ENCODE peak calls at places on chromosomes 3 and 15, in six cellular contexts. One of them, this sample, is unnamed.

GRCh38 chr3:16124636-16125035 is 49.8 kb upstream of the GALNT15 start:
- DNase-seq in lower lobe of right lung: no peak
- DNase-seq in fibroblast of lung: peak
- DNase-seq in A673: no peak
- DNase-seq in upper lobe of right lung: no peak
- DNase-seq in sigmoid colon: no peak
- DNase-seq in this sample: peak

GRCh38 chr3:34106879-34107278 is 308.4 kb downstream of the PDCD6IP start:
- DNase-seq in lower lobe of right lung: no peak
- DNase-seq in fibroblast of lung: no peak
- DNase-seq in A673: peak
- DNase-seq in upper lobe of right lung: no peak
- DNase-seq in sigmoid colon: no peak
- DNase-seq in this sample: no peak

GRCh38 chr15:83285979-83286553 is 1.6 kb upstream of the BNC1 start:
- DNase-seq in lower lobe of right lung: no peak
- DNase-seq in fibroblast of lung: peak
- DNase-seq in A673: no peak
- DNase-seq in upper lobe of right lung: no peak
- DNase-seq in sigmoid colon: no peak
- DNase-seq in this sample: peak

GRCh38 chr3:72238341-72238740 is 453.4 kb upstream of the PROK2 start:
- DNase-seq in lower lobe of right lung: no peak
- DNase-seq in fibroblast of lung: no peak
- DNase-seq in A673: no peak
- DNase-seq in upper lobe of right lung: no peak
- DNase-seq in sigmoid colon: no peak
- DNase-seq in this sample: peak

GRCh38 chr15:45200001-45200798 is 12.4 kb upstream of the SHF start:
- DNase-seq in lower lobe of right lung: peak
- DNase-seq in fibroblast of lung: peak
- DNase-seq in A673: peak
- DNase-seq in upper lobe of right lung: peak
- DNase-seq in sigmoid colon: peak
- DNase-seq in this sample: peak

GRCh38 chr3:96719921-96720320 is 94.5 kb upstream of the EPHA6 start:
- DNase-seq in lower lobe of right lung: no peak
- DNase-seq in fibroblast of lung: no peak
- DNase-seq in A673: no peak
- DNase-seq in upper lobe of right lung: no peak
- DNase-seq in sigmoid colon: no peak
- DNase-seq in this sample: no peak

GRCh38 chr15:92970656-92971055 is 70.5 kb downstream of the CHD2 start:
- DNase-seq in lower lobe of right lung: no peak
- DNase-seq in fibroblast of lung: peak
- DNase-seq in A673: no peak
- DNase-seq in upper lobe of right lung: no peak
- DNase-seq in sigmoid colon: no peak
- DNase-seq in this sample: no peak

GRCh38 chr15:52789601-52790165 is 453 bp downstream of the ONECUT1 start:
- DNase-seq in lower lobe of right lung: peak
- DNase-seq in fibroblast of lung: peak
- DNase-seq in A673: no peak
- DNase-seq in upper lobe of right lung: no peak
- DNase-seq in sigmoid colon: no peak
- DNase-seq in this sample: no peak

GRCh38 chr15:26443321-26443720 is 329.5 kb downstream of the GABRB3 start:
- DNase-seq in lower lobe of right lung: no peak
- DNase-seq in fibroblast of lung: no peak
- DNase-seq in A673: no peak
- DNase-seq in upper lobe of right lung: no peak
- DNase-seq in sigmoid colon: no peak
- DNase-seq in this sample: no peak

GRCh38 chr3:100900671-100901070 is 92.5 kb downstream of the ABI3BP start:
- DNase-seq in lower lobe of right lung: no peak
- DNase-seq in fibroblast of lung: peak
- DNase-seq in A673: peak
- DNase-seq in upper lobe of right lung: no peak
- DNase-seq in sigmoid colon: no peak
- DNase-seq in this sample: peak

GRCh38 chr3:121855555-121855954 is 20.5 kb downstream of the EAF2 start:
- DNase-seq in lower lobe of right lung: no peak
- DNase-seq in fibroblast of lung: no peak
- DNase-seq in A673: peak
- DNase-seq in upper lobe of right lung: no peak
- DNase-seq in sigmoid colon: no peak
- DNase-seq in this sample: no peak
- TF ChIP-seq CTCF in lower lobe of right lung: peak
- TF ChIP-seq CTCF in fibroblast of lung: peak
- TF ChIP-seq CTCF in A673: peak
- TF ChIP-seq CTCF in upper lobe of right lung: peak
- TF ChIP-seq CTCF in sigmoid colon: no peak
- TF ChIP-seq CTCF in this sample: peak

GRCh38 chr3:52176188-52176752 is 21.7 kb upstream of the ALAS1 start:
- DNase-seq in lower lobe of right lung: no peak
- DNase-seq in fibroblast of lung: no peak
- DNase-seq in A673: no peak
- DNase-seq in upper lobe of right lung: peak
- DNase-seq in sigmoid colon: peak
- DNase-seq in this sample: no peak
- H3K4me3 ChIP-seq in lower lobe of right lung: no peak
- H3K4me3 ChIP-seq in fibroblast of lung: no peak
- H3K4me3 ChIP-seq in A673: no peak
- H3K4me3 ChIP-seq in upper lobe of right lung: no peak
- H3K4me3 ChIP-seq in sigmoid colon: no peak
- H3K4me3 ChIP-seq in this sample: no peak

GRCh38 chr3:11662392-11662990 is 18.8 kb upstream of the VGLL4 start:
- DNase-seq in lower lobe of right lung: no peak
- DNase-seq in fibroblast of lung: peak
- DNase-seq in A673: peak
- DNase-seq in upper lobe of right lung: no peak
- DNase-seq in sigmoid colon: no peak
- DNase-seq in this sample: no peak
- TF ChIP-seq CTCF in lower lobe of right lung: no peak
- TF ChIP-seq CTCF in fibroblast of lung: peak
- TF ChIP-seq CTCF in A673: peak
- TF ChIP-seq CTCF in upper lobe of right lung: peak
- TF ChIP-seq CTCF in sigmoid colon: no peak
- TF ChIP-seq CTCF in this sample: peak

DNA sequence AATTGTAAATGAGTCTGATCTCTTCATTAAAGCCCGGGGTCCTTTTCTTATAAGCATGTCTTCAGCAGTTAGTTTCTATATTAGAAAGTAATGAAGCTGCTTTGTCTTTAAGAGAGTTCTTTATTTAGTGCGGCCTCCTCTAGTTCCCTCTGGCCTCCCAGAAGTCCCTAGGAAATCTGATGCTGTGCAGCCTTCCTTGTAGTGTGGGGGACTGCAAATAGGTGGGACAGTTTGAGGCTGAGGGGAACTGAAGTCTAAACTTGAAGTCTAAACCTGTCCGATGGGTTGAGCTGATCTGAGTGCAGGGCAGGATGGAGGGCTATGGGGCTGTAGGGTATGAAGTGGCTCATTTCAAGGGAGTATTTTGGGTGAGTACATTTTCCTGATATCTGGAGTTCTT is 1.4 kb downstream of the CD276 start:
- DNase-seq in lower lobe of right lung: no peak
- DNase-seq in fibroblast of lung: no peak
- DNase-seq in A673: no peak
- DNase-seq in upper lobe of right lung: no peak
- DNase-seq in sigmoid colon: no peak
- DNase-seq in this sample: no peak
- H3K4me3 ChIP-seq in lower lobe of right lung: peak
- H3K4me3 ChIP-seq in fibroblast of lung: peak
- H3K4me3 ChIP-seq in A673: peak
- H3K4me3 ChIP-seq in upper lobe of right lung: peak
- H3K4me3 ChIP-seq in sigmoid colon: no peak
- H3K4me3 ChIP-seq in this sample: peak

DNA sequence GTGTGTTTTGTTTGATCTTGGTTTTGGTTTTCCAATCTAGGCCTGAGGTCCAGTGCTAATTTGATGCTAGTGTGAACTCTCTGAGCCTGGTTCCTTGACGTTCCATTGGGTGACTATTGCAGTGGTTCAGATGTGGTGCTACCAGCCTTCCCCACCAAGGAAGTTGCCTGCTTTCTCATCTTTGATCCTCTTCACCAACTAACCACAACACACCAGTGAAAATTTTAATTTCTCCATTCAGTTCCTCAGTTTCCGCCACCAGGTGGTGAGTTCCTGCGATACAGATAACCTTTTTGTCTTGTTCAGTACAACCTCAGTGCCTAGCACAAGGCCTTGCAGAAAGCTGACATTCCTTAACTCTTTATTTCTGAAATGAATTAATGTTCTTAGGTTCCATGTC is 337.4 kb upstream of the TPRG1 start:
- DNase-seq in lower lobe of right lung: no peak
- DNase-seq in fibroblast of lung: no peak
- DNase-seq in A673: no peak
- DNase-seq in upper lobe of right lung: no peak
- DNase-seq in sigmoid colon: no peak
- DNase-seq in this sample: no peak
- TF ChIP-seq CTCF in lower lobe of right lung: no peak
- TF ChIP-seq CTCF in fibroblast of lung: no peak
- TF ChIP-seq CTCF in A673: no peak
- TF ChIP-seq CTCF in upper lobe of right lung: no peak
- TF ChIP-seq CTCF in sigmoid colon: no peak
- TF ChIP-seq CTCF in this sample: no peak

DNA sequence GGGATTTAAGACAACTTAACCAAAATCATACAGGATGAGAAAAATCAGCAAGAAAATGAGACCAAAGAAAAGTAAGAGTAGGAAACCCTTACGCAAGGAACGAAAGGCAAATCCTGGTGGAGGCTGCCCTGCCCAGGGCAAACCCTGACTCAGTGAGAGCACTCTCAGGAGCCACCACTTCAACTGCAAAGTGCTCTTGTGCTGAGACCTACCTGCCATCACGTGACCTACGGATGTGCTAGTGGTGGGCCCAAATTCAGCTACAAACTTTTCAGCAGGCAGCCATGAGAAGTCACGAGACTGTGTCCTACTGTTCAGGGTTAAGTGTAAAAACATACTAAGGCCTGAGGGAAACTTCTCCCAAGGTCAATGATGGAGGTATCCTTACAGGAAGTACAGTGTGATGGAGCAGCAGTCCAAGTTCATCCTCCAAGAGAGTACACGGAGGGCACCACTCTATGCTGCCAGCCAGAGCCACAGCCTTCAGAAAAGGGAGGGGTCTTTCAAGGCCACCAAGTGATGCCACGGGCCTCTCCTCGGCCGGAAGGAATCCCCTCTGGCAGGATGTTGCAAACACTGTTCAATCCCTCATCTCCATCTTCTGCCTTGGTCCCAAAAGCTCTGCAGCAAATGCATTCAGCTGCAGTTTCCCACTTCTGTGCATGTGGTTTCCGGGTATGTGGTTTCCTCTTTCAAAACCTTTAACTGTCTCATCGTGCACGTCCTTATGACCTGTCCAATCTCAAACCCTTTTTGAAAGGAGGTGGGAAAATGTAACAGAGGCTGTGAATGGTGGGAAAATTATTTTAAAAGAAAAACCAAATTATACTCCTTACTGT is 9.5 kb downstream of the CHSY1 start:
- DNase-seq in lower lobe of right lung: no peak
- DNase-seq in fibroblast of lung: peak
- DNase-seq in A673: no peak
- DNase-seq in upper lobe of right lung: no peak
- DNase-seq in sigmoid colon: no peak
- DNase-seq in this sample: peak
- H3K4me3 ChIP-seq in lower lobe of right lung: peak
- H3K4me3 ChIP-seq in fibroblast of lung: no peak
- H3K4me3 ChIP-seq in A673: no peak
- H3K4me3 ChIP-seq in upper lobe of right lung: no peak
- H3K4me3 ChIP-seq in sigmoid colon: no peak
- H3K4me3 ChIP-seq in this sample: no peak

DNA sequence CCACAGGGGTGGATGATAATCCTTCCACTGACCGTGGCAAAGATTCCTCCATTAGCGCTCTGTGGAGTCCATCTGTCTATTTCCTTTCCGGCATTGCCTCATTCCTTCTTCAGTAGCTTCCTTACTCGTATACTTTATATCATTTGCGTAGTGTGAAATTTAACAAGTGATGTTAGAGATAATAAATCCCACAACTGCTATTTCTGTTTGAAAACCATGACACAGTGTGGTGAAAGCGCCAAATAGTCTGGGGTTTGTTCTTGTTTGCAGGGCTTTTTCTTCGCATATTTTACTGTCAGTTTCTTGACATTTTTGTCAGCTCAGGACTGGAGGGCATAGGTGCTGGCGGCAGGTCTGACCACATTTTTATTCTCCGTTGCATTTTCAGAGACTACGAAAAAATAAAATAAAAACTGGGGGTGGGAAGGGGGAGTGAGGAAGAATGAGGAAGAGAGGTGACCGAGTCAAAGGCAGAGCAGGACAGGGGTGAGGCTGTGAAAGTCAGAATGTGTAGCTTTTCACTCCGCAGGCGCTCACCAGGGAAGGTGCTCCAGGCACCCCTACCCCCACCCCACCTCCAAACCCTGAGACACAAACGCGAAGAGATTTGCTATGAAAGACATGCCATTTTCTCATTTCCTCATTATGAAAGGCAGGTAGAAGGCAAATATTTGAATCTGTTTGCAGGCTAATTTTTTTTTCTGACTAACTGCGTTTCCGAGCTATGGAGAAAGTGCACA is 965.0 kb downstream of the MCTP2 start:
- DNase-seq in lower lobe of right lung: no peak
- DNase-seq in fibroblast of lung: peak
- DNase-seq in A673: peak
- DNase-seq in upper lobe of right lung: no peak
- DNase-seq in sigmoid colon: no peak
- DNase-seq in this sample: no peak
- TF ChIP-seq CTCF in lower lobe of right lung: no peak
- TF ChIP-seq CTCF in fibroblast of lung: no peak
- TF ChIP-seq CTCF in A673: no peak
- TF ChIP-seq CTCF in upper lobe of right lung: no peak
- TF ChIP-seq CTCF in sigmoid colon: no peak
- TF ChIP-seq CTCF in this sample: no peak

GRCh38 chr3:149247929-149248691 is 26.5 kb upstream of the CP start:
- DNase-seq in lower lobe of right lung: no peak
- DNase-seq in fibroblast of lung: peak
- DNase-seq in A673: no peak
- DNase-seq in upper lobe of right lung: no peak
- DNase-seq in sigmoid colon: no peak
- DNase-seq in this sample: peak

GRCh38 chr3:149243540-149243939 is 21.9 kb upstream of the CP start:
- DNase-seq in lower lobe of right lung: no peak
- DNase-seq in fibroblast of lung: no peak
- DNase-seq in A673: no peak
- DNase-seq in upper lobe of right lung: no peak
- DNase-seq in sigmoid colon: no peak
- DNase-seq in this sample: no peak

GRCh38 chr3:149245738-149246451 is 24.3 kb upstream of the CP start:
- DNase-seq in lower lobe of right lung: no peak
- DNase-seq in fibroblast of lung: peak
- DNase-seq in A673: no peak
- DNase-seq in upper lobe of right lung: no peak
- DNase-seq in sigmoid colon: no peak
- DNase-seq in this sample: peak

GRCh38 chr3:149251186-149251585 is 29.6 kb upstream of the CP start:
- DNase-seq in lower lobe of right lung: no peak
- DNase-seq in fibroblast of lung: no peak
- DNase-seq in A673: no peak
- DNase-seq in upper lobe of right lung: no peak
- DNase-seq in sigmoid colon: no peak
- DNase-seq in this sample: no peak

GRCh38 chr3:149247025-149247710 is 25.5 kb upstream of the CP start:
- DNase-seq in lower lobe of right lung: no peak
- DNase-seq in fibroblast of lung: peak
- DNase-seq in A673: no peak
- DNase-seq in upper lobe of right lung: no peak
- DNase-seq in sigmoid colon: no peak
- DNase-seq in this sample: peak
- H3K4me3 ChIP-seq in lower lobe of right lung: no peak
- H3K4me3 ChIP-seq in fibroblast of lung: no peak
- H3K4me3 ChIP-seq in A673: no peak
- H3K4me3 ChIP-seq in upper lobe of right lung: no peak
- H3K4me3 ChIP-seq in sigmoid colon: no peak
- H3K4me3 ChIP-seq in this sample: no peak

GRCh38 chr15:48904758-48905157 is 26.8 kb downstream of the EID1 start:
- DNase-seq in lower lobe of right lung: no peak
- DNase-seq in fibroblast of lung: no peak
- DNase-seq in A673: no peak
- DNase-seq in upper lobe of right lung: no peak
- DNase-seq in sigmoid colon: no peak
- DNase-seq in this sample: no peak
- TF ChIP-seq CTCF in lower lobe of right lung: no peak
- TF ChIP-seq CTCF in fibroblast of lung: no peak
- TF ChIP-seq CTCF in A673: no peak
- TF ChIP-seq CTCF in upper lobe of right lung: no peak
- TF ChIP-seq CTCF in sigmoid colon: no peak
- TF ChIP-seq CTCF in this sample: no peak